ENCODE peak calls at places on chromosomes 13 and 19, in five cellular contexts. B is A549, X is K562, N is transverse colon, D is ovary. L is an unnamed sample. For H3K4me1, the result is how much of the 10 kb centered on the place peaks cover.

GRCh38 chr13:111506621-111507020 is 186.2 kb downstream of the TEX29 start:
- DNase-seq in X (no peak), B (no peak), D (no peak), N (no peak), L (no peak)

GRCh38 chr13:31045621-31046081 is 113.2 kb downstream of the TEX26 start:
- DNase-seq in D (peak), X (peak), N (peak), B (peak), L (peak)

GRCh38 chr13:95156208-95156607 is 145.0 kb downstream of the ABCC4 start:
- DNase-seq in X (no peak), B (no peak), D (no peak), N (no peak), L (no peak)

GRCh38 chr13:20426766-20427448 is 98.8 kb downstream of the CRYL1 start:
- DNase-seq in N (no peak), X (no peak), B (no peak), D (no peak), L (no peak)

GRCh38 chr19:56839665-56840451 is 668 bp downstream of the PEG3 start:
- DNase-seq in N (peak), X (no peak), B (no peak), D (peak), L (peak)

GRCh38 chr19:46766569-46767317 is 20.5 kb upstream of the STRN4 start:
- DNase-seq in N (peak), X (peak), B (no peak), D (no peak), L (peak)

GRCh38 chr13:43908156-43909126 is 28.7 kb downstream of the LACC1 start:
- DNase-seq in N (no peak), D (no peak), X (no peak), B (peak), L (no peak)

GRCh38 chr13:67299072-67299635 is 69.0 kb upstream of the PCDH9 start:
- DNase-seq in N (no peak), B (no peak), D (no peak), X (no peak), L (no peak)

GRCh38 chr19:13956365-13956744 is 4.0 kb downstream of the DCAF15 start:
- DNase-seq in B (no peak), N (no peak), X (no peak), D (no peak), L (no peak)

GRCh38 chr13:111975539-111976473 is 91.1 kb upstream of the SOX1 start:
- DNase-seq in D (no peak), N (no peak), X (no peak), B (no peak), L (no peak)

GRCh38 chr19:47445937-47446402 is 25.7 kb downstream of the SLC8A2 start:
- DNase-seq in X (peak), D (peak), B (no peak), N (peak), L (peak)

GRCh38 chr19:5903502-5904301 is at the start of gene NDUFA11:
- DNase-seq in N (peak), X (peak), D (peak), B (peak), L (peak)

GRCh38 chr19:15260939-15261338 is 28.7 kb upstream of the EPHX3 start:
- DNase-seq in X (no peak), N (no peak), B (no peak), D (no peak), L (no peak)

DNA sequence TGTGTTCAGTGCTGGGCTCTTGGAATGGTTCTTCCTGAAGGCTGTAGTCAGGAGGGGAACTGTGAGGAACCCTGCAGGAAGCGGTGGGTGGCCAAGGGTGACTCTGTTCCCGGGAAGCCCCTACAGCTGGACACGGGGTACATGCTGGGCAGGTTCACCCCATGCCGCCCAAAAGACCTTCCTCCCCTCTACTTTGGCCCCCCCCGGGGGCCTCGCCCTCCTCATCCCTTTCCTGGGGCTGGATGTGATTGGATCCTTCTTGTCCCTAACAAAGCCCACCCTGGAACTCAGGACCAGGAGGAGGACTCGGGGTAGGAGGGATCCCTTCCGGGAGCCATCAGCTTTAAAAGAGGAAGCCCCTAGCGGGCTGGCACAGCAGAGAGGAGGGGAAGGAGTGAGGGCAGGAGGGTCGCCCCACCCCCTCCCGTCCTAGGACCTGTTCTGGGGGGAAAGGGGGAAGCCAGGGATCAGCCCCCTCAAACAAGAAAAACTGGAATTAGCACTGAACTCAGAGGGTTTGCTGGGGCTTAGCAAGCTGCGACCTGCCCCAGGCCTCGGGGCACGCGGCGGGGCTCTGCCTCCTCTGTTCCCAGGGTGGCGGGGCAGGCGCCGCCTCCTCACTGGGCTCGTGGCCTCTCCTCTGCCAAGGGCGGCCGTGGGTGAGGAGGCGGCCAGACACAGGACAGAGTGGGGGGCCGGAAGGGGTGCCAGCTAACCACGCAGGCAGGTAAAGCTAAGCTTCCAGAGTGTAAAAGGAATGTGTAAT is 4.0 kb downstream of the CEBPA start:
- DNase-seq in B (no peak), D (no peak), X (no peak), N (peak), L (peak)
- H3K4me1 ChIP-seq in B (under half), D (under half), X (under half), N (under half), L (half or more)

GRCh38 chr19:1374250-1374577 is 9.5 kb upstream of the NDUFS7 start:
- DNase-seq in B (no peak), N (no peak), X (no peak), D (peak), L (no peak)
- TF ChIP-seq EP300 in B (no peak), N (no peak), X (no peak), D (no peak), L (no peak)

DNA sequence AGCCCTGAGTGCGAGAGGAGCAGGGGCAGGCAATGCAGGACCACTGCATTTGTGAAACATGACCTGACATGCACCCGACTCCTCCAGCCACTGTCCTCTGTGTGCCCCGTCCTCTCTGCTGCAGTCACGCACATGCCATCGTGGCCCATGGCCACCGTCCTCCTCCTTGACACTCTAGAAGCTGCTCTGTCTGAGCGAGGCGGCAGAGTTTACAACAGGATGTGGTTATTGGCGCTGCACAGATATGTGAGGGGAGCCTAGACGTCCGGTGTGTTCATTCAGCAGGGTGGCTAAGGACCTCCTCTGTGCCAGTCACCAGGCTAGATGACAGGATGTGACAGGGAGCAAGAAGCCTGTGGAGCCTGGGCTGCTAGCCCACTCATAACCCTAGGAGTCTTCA is 277.8 kb downstream of the FOXO1 start:
- DNase-seq in N (peak), B (no peak), D (no peak), X (no peak), L (peak)
- H3K4me3 ChIP-seq in N (no peak), B (no peak), D (no peak), X (no peak), L (no peak)

DNA sequence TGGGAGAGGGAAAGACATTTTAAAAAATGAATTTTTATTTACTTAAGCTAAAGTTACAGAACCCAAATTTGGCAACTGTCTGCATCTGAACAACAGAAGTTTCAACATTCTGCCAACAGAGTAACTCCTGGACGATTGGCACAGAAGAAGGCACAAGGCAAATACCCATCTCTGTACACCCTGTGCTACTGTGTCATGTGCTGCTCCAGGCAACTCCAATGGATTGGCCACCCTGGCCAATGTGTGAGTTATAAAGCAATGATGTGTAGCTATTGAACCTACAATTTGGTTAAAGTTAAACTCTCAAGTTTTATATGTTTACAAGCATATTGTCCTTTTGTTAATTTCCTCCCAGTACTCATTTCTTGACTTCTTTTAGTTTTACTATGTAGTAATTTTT is 6.1 kb downstream of the STARD13 start:
- DNase-seq in X (no peak), D (no peak), N (peak), B (no peak), L (no peak)
- H3K4me1 ChIP-seq in X (under half), D (under half), N (under half), B (half or more), L (half or more)

GRCh38 chr13:51826606-51827005 is 18.4 kb downstream of the TMEM272 start:
- DNase-seq in N (peak), D (peak), B (no peak), X (no peak), L (no peak)
- TF ChIP-seq EP300 in N (no peak), D (no peak), B (no peak), X (no peak), L (no peak)

GRCh38 chr19:54345938-54346386 is 7.0 kb upstream of the LILRA4 start:
- DNase-seq in X (no peak), B (no peak), N (peak), D (no peak), L (no peak)
- H3K4me3 ChIP-seq in X (no peak), B (no peak), N (no peak), D (no peak), L (no peak)

DNA sequence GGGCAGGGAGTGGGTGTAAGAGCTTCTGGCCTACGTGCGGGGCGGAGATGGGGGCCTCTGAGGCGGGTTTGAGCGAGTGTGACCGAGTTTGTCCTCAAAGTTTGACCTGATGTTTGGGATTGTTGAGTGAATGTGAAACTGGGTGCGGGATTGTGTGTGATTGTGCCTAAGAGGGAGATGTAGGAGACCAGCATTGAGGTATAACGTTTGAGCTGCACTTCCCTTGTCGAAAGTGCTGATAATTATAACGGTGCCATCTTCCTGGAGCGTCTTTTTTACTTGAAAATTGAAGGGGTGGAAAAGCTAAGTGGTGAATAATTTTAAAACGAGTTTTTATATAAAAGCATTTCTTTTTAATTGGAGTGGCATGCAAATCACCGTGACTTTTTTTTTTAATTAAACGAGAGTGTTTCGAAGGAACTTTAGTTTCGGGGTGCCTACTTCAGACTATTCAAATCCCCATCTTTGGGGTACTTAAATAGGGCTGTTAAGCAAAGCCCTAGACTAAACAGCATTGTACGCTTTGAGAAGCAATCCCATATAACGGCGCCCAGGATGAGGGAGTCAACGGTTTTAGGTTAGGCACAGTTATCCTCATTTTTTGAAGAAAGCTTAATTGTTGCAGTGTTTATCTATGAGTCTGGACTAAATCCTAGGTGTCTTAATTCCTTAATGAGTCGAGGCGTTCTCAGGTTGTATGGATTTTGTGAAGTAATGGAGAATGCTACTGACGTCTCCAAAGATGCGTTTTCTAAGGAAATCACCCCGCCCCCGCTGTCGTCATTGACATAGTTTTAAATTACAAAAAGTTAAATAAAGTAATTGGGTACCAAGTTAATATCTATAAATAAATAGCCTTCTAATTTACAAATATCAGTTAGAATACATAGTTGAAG is 618 bp downstream of the ZNF146 start:
- DNase-seq in B (peak), X (no peak), D (no peak), N (peak), L (no peak)
- H3K4me1 ChIP-seq in B (under half), X (under half), D (under half), N (under half), L (half or more)

L was measured in stomach.